ENCODE peak calls at places on chromosome X, in eight cellular contexts. One of them, this sample, is unnamed.

GRCh38 chrX:2662586-2662985 is 28.5 kb upstream of the CD99 start:
- DNase-seq in tibial nerve: no peak
- DNase-seq in lung: no peak
- DNase-seq in A549: no peak
- DNase-seq in choroid plexus epithelial cell: no peak
- DNase-seq in neural progenitor cell: no peak
- DNase-seq in bronchial epithelial cell: no peak
- DNase-seq in HFF-Myc: no peak
- DNase-seq in this sample: no peak

GRCh38 chrX:48864210-48864609 is 28.8 kb upstream of the PCSK1N start:
- DNase-seq in bronchial epithelial cell: peak
- DNase-seq in neural progenitor cell: no peak
- DNase-seq in HFF-Myc: no peak
- DNase-seq in tibial nerve: no peak
- DNase-seq in choroid plexus epithelial cell: peak
- DNase-seq in lung: no peak
- DNase-seq in A549: no peak
- DNase-seq in this sample: peak

GRCh38 chrX:2452317-2452784 is 48.4 kb downstream of the DHRSX start:
- DNase-seq in neural progenitor cell: no peak
- DNase-seq in bronchial epithelial cell: no peak
- DNase-seq in choroid plexus epithelial cell: no peak
- DNase-seq in A549: no peak
- DNase-seq in HFF-Myc: no peak
- DNase-seq in lung: no peak
- DNase-seq in tibial nerve: no peak
- DNase-seq in this sample: no peak

GRCh38 chrX:40058719-40059118 is 39.0 kb downstream of the BCOR start:
- DNase-seq in tibial nerve: no peak
- DNase-seq in neural progenitor cell: no peak
- DNase-seq in A549: no peak
- DNase-seq in HFF-Myc: no peak
- DNase-seq in choroid plexus epithelial cell: no peak
- DNase-seq in bronchial epithelial cell: no peak
- DNase-seq in lung: no peak
- DNase-seq in this sample: no peak

GRCh38 chrX:50903387-50904027 is 7.0 kb upstream of the BMP15 start:
- DNase-seq in bronchial epithelial cell: peak
- DNase-seq in neural progenitor cell: peak
- DNase-seq in A549: peak
- DNase-seq in HFF-Myc: no peak
- DNase-seq in choroid plexus epithelial cell: peak
- DNase-seq in lung: no peak
- DNase-seq in tibial nerve: no peak
- DNase-seq in this sample: no peak

GRCh38 chrX:136797787-136798186 is 17.1 kb upstream of the ARHGEF6 start:
- DNase-seq in neural progenitor cell: no peak
- DNase-seq in A549: no peak
- DNase-seq in bronchial epithelial cell: no peak
- DNase-seq in lung: no peak
- DNase-seq in choroid plexus epithelial cell: no peak
- DNase-seq in HFF-Myc: no peak
- DNase-seq in tibial nerve: no peak
- DNase-seq in this sample: no peak

GRCh38 chrX:37998586-37999267 is 7.6 kb upstream of the SYTL5 start:
- DNase-seq in choroid plexus epithelial cell: peak
- DNase-seq in bronchial epithelial cell: peak
- DNase-seq in tibial nerve: no peak
- DNase-seq in HFF-Myc: no peak
- DNase-seq in A549: no peak
- DNase-seq in neural progenitor cell: no peak
- DNase-seq in lung: no peak
- DNase-seq in this sample: no peak

GRCh38 chrX:21982311-21982710 is 41.8 kb downstream of the SMS start:
- DNase-seq in HFF-Myc: no peak
- DNase-seq in neural progenitor cell: no peak
- DNase-seq in choroid plexus epithelial cell: no peak
- DNase-seq in A549: no peak
- DNase-seq in bronchial epithelial cell: no peak
- DNase-seq in lung: no peak
- DNase-seq in tibial nerve: no peak
- DNase-seq in this sample: no peak

GRCh38 chrX:43450355-43450754 is 205.7 kb upstream of the MAOA start:
- DNase-seq in HFF-Myc: no peak
- DNase-seq in A549: no peak
- DNase-seq in choroid plexus epithelial cell: no peak
- DNase-seq in tibial nerve: no peak
- DNase-seq in neural progenitor cell: peak
- DNase-seq in lung: no peak
- DNase-seq in bronchial epithelial cell: no peak
- DNase-seq in this sample: no peak

GRCh38 chrX:64202808-64203320 is 2.6 kb downstream of the AMER1 start:
- DNase-seq in lung: no peak
- DNase-seq in A549: no peak
- DNase-seq in neural progenitor cell: no peak
- DNase-seq in HFF-Myc: no peak
- DNase-seq in bronchial epithelial cell: no peak
- DNase-seq in tibial nerve: no peak
- DNase-seq in choroid plexus epithelial cell: peak
- DNase-seq in this sample: no peak

GRCh38 chrX:43962636-43963035 is 10.6 kb downstream of the NDP start:
- DNase-seq in bronchial epithelial cell: no peak
- DNase-seq in lung: no peak
- DNase-seq in neural progenitor cell: no peak
- DNase-seq in tibial nerve: no peak
- DNase-seq in A549: no peak
- DNase-seq in HFF-Myc: no peak
- DNase-seq in choroid plexus epithelial cell: no peak
- DNase-seq in this sample: no peak

GRCh38 chrX:110992611-110993010 is 103.4 kb upstream of the PAK3 start:
- DNase-seq in neural progenitor cell: peak
- DNase-seq in choroid plexus epithelial cell: peak
- DNase-seq in A549: peak
- DNase-seq in bronchial epithelial cell: peak
- DNase-seq in HFF-Myc: no peak
- DNase-seq in lung: no peak
- DNase-seq in tibial nerve: no peak
- DNase-seq in this sample: no peak

GRCh38 chrX:18964880-18965279 is 19.0 kb downstream of the PHKA2 start:
- DNase-seq in A549: no peak
- DNase-seq in neural progenitor cell: no peak
- DNase-seq in choroid plexus epithelial cell: no peak
- DNase-seq in lung: no peak
- DNase-seq in tibial nerve: no peak
- DNase-seq in bronchial epithelial cell: no peak
- DNase-seq in HFF-Myc: no peak
- DNase-seq in this sample: no peak

GRCh38 chrX:130834149-130834548 is 68.9 kb downstream of the ENOX2 start:
- DNase-seq in choroid plexus epithelial cell: no peak
- DNase-seq in neural progenitor cell: peak
- DNase-seq in bronchial epithelial cell: no peak
- DNase-seq in lung: no peak
- DNase-seq in tibial nerve: no peak
- DNase-seq in A549: no peak
- DNase-seq in HFF-Myc: no peak
- DNase-seq in this sample: no peak

GRCh38 chrX:1397441-1397840 is 5.5 kb upstream of the SLC25A6 start:
- DNase-seq in HFF-Myc: no peak
- DNase-seq in lung: no peak
- DNase-seq in A549: no peak
- DNase-seq in tibial nerve: no peak
- DNase-seq in choroid plexus epithelial cell: no peak
- DNase-seq in bronchial epithelial cell: no peak
- DNase-seq in neural progenitor cell: no peak
- DNase-seq in this sample: no peak

GRCh38 chrX:33156152-33156726 is 55.1 kb downstream of the DMD start:
- DNase-seq in bronchial epithelial cell: no peak
- DNase-seq in tibial nerve: no peak
- DNase-seq in A549: no peak
- DNase-seq in HFF-Myc: no peak
- DNase-seq in lung: no peak
- DNase-seq in neural progenitor cell: no peak
- DNase-seq in choroid plexus epithelial cell: peak
- DNase-seq in this sample: no peak

GRCh38 chrX:118693843-118694242 is 33.6 kb upstream of the IL13RA1 start:
- DNase-seq in neural progenitor cell: no peak
- DNase-seq in A549: no peak
- DNase-seq in HFF-Myc: no peak
- DNase-seq in bronchial epithelial cell: no peak
- DNase-seq in lung: no peak
- DNase-seq in tibial nerve: no peak
- DNase-seq in choroid plexus epithelial cell: no peak
- DNase-seq in this sample: no peak

GRCh38 chrX:77087529-77088169 is 359.5 kb upstream of the FGF16 start:
- DNase-seq in bronchial epithelial cell: peak
- DNase-seq in A549: peak
- DNase-seq in tibial nerve: peak
- DNase-seq in choroid plexus epithelial cell: peak
- DNase-seq in HFF-Myc: no peak
- DNase-seq in lung: peak
- DNase-seq in neural progenitor cell: no peak
- DNase-seq in this sample: no peak

GRCh38 chrX:82585868-82586267 is 922.2 kb upstream of the POU3F4 start:
- DNase-seq in lung: no peak
- DNase-seq in A549: no peak
- DNase-seq in tibial nerve: no peak
- DNase-seq in neural progenitor cell: no peak
- DNase-seq in choroid plexus epithelial cell: no peak
- DNase-seq in bronchial epithelial cell: no peak
- DNase-seq in HFF-Myc: no peak
- DNase-seq in this sample: no peak

GRCh38 chrX:83771664-83772063 is 89.3 kb upstream of the CYLC1 start:
- DNase-seq in choroid plexus epithelial cell: no peak
- DNase-seq in lung: no peak
- DNase-seq in HFF-Myc: no peak
- DNase-seq in bronchial epithelial cell: no peak
- DNase-seq in neural progenitor cell: peak
- DNase-seq in A549: no peak
- DNase-seq in tibial nerve: no peak
- DNase-seq in this sample: no peak
- TF ChIP-seq CTCF in choroid plexus epithelial cell: no peak
- TF ChIP-seq CTCF in lung: no peak
- TF ChIP-seq CTCF in HFF-Myc: no peak
- TF ChIP-seq CTCF in bronchial epithelial cell: no peak
- TF ChIP-seq CTCF in neural progenitor cell: peak
- TF ChIP-seq CTCF in A549: no peak
- TF ChIP-seq CTCF in tibial nerve: no peak
- TF ChIP-seq CTCF in this sample: no peak

DNA sequence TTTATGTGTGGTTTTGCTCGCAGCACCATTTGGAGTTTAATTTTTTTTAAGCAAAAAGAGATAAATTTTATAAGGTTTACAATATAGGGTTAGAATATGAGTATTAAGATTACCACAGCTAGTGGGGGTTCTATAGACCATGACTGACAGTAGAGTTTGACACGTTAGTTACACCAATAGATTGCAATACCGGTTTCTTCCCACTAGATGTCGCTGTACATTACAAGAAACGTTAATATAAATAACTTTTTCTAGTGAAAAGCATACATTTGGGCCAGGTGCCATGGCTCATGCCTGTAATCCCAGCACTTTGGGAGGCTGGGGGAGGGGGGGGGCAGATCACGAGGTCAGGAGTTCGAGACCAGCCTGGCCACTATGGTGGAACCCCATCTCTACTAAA is 433.6 kb downstream of the MAGEB5 start:
- DNase-seq in HFF-Myc: no peak
- DNase-seq in lung: no peak
- DNase-seq in bronchial epithelial cell: peak
- DNase-seq in A549: peak
- DNase-seq in choroid plexus epithelial cell: peak
- DNase-seq in tibial nerve: no peak
- DNase-seq in neural progenitor cell: peak
- DNase-seq in this sample: no peak
- TF ChIP-seq CTCF in HFF-Myc: peak
- TF ChIP-seq CTCF in lung: peak
- TF ChIP-seq CTCF in bronchial epithelial cell: peak
- TF ChIP-seq CTCF in A549: peak
- TF ChIP-seq CTCF in choroid plexus epithelial cell: peak
- TF ChIP-seq CTCF in tibial nerve: no peak
- TF ChIP-seq CTCF in neural progenitor cell: peak
- TF ChIP-seq CTCF in this sample: peak

DNA sequence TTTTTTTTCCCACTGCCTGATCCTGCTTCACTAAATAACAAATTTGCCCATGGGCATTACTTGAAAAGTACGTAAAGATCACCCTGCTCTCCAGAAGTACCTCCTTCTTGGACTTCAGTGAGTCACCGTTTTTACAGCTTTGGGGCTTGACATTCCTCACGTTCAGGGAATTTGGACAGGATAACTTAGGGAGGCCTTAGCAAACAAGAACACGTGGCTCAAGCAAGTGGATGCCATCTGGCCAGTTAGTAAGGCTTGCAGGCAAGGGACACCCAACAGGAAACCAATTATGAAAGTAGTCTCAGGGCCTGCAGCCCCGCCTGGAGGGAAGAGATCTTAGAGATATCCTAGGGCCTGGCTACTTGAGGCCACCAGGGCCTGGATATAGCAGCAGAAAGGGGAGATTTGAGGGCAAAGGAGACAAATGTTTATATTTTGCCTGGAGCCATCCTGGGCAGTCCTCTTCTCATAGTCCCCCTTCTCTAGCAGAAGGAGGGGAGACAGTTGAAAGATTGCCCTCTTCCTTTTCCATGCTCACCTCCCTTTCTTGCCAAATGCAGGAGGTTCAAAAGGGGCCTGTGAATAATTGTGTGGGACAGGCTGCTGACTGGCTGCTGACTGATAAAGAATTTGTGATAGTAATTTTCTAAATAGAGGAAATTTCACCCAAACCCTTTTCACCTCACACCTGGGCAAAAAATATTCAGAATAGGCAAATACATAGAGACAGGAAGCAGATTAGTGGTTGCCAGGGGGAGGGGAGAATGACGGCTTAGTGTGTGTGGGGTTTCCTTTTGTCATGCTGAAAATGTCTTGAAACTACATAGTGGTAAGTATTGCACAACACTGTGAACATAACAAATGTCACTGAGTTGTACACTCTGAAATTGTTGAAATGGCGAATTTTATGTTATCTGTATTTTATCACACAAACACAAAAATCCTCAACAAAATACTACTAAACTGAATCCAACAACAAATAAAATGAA is 60.4 kb upstream of the PLAC1 start:
- DNase-seq in choroid plexus epithelial cell: peak
- DNase-seq in A549: peak
- DNase-seq in neural progenitor cell: no peak
- DNase-seq in HFF-Myc: peak
- DNase-seq in lung: peak
- DNase-seq in tibial nerve: no peak
- DNase-seq in bronchial epithelial cell: peak
- DNase-seq in this sample: no peak
- TF ChIP-seq CTCF in choroid plexus epithelial cell: peak
- TF ChIP-seq CTCF in A549: no peak
- TF ChIP-seq CTCF in neural progenitor cell: no peak
- TF ChIP-seq CTCF in HFF-Myc: peak
- TF ChIP-seq CTCF in lung: no peak
- TF ChIP-seq CTCF in tibial nerve: no peak
- TF ChIP-seq CTCF in bronchial epithelial cell: no peak
- TF ChIP-seq CTCF in this sample: no peak

DNA sequence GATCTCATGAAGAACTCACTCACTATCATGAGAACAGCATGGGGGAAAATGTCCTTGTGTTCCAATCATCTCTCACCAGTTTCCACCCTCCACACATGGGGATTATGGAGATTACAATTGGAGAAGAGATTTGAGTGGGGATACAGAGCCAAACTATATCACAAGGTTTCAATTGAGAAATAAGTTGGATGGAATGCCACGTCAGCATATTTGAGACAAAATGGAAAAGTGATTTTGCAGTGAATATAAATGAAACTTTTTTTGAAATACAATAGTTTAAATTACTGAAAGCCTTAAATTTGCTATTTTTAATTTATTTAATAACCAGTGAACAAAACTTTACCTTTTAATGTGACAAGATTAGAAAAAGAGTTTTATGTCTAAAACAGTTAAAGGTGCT is 494.1 kb downstream of the PRR32 start:
- DNase-seq in neural progenitor cell: no peak
- DNase-seq in choroid plexus epithelial cell: no peak
- DNase-seq in HFF-Myc: no peak
- DNase-seq in lung: no peak
- DNase-seq in bronchial epithelial cell: no peak
- DNase-seq in A549: no peak
- DNase-seq in tibial nerve: no peak
- DNase-seq in this sample: no peak
- TF ChIP-seq CTCF in neural progenitor cell: no peak
- TF ChIP-seq CTCF in choroid plexus epithelial cell: no peak
- TF ChIP-seq CTCF in HFF-Myc: no peak
- TF ChIP-seq CTCF in lung: no peak
- TF ChIP-seq CTCF in bronchial epithelial cell: no peak
- TF ChIP-seq CTCF in A549: no peak
- TF ChIP-seq CTCF in tibial nerve: no peak
- TF ChIP-seq CTCF in this sample: no peak